ENCODE peak calls at places on chromosomes 12 and 14, in ten cellular contexts. E is tibial artery; O is heart right ventricle; V is upper lobe of right lung; C is PC-3; Y is small intestine; N is aorta; F is cardiac muscle cell; H is breast epithelium; S is CD8-positive, alpha-beta T cell. Z is an unnamed sample. For H3K27me3, the result is how much of the 10 kb centered on the place peaks cover.

GRCh38 chr12:583251-583869 is 79.9 kb downstream of the NINJ2 start:
- DNase-seq in E (no peak), O (peak), V (no peak), C (no peak), Y (peak), N (no peak), F (no peak), H (no peak), S (no peak), Z (no peak)

GRCh38 chr12:78684419-78684818 is 180.2 kb upstream of the SYT1 start:
- DNase-seq in E (no peak), O (no peak), V (no peak), C (no peak), Y (no peak), N (no peak), F (no peak), H (no peak), S (no peak), Z (no peak)

GRCh38 chr12:53381739-53382630 is 2.0 kb downstream of the SP1 start:
- DNase-seq in E (peak), O (peak), V (peak), C (peak), Y (peak), N (peak), F (peak), H (peak), S (peak), Z (peak)

GRCh38 chr12:45587877-45588530 is 141.5 kb upstream of the ARID2 start:
- DNase-seq in E (no peak), O (peak), V (no peak), C (peak), Y (peak), N (no peak), F (no peak), H (no peak), S (no peak), Z (peak)

GRCh38 chr14:77730976-77731497 is 23.1 kb downstream of the SLIRP start:
- DNase-seq in E (no peak), O (no peak), V (no peak), C (no peak), Y (no peak), N (no peak), F (no peak), H (no peak), S (no peak), Z (no peak)

GRCh38 chr14:64812412-64812811 is 67.3 kb downstream of the SPTB start:
- DNase-seq in E (no peak), O (no peak), V (peak), C (no peak), Y (peak), N (no peak), F (no peak), H (peak), S (peak), Z (peak)

GRCh38 chr14:53549956-53550355 is 396.8 kb upstream of the DDHD1 start:
- DNase-seq in E (no peak), O (no peak), V (no peak), C (no peak), Y (no peak), N (no peak), F (no peak), H (no peak), S (no peak), Z (no peak)

GRCh38 chr12:81888961-81889360 is 129.8 kb upstream of the PPFIA2 start:
- DNase-seq in E (no peak), O (no peak), V (no peak), C (no peak), Y (no peak), N (no peak), F (no peak), H (no peak), S (no peak), Z (no peak)

GRCh38 chr12:84676787-84677186 is 235.8 kb downstream of the SLC6A15 start:
- DNase-seq in E (no peak), O (no peak), V (no peak), C (peak), Y (no peak), N (no peak), F (no peak), H (no peak), S (no peak), Z (no peak)

GRCh38 chr14:91367173-91368171 is 50.1 kb downstream of the CCDC88C start:
- DNase-seq in E (no peak), O (peak), V (peak), C (peak), Y (no peak), N (no peak), F (peak), H (peak), S (peak), Z (peak)

GRCh38 chr12:57190037-57190436 is 26.6 kb upstream of the NXPH4 start:
- DNase-seq in E (no peak), O (peak), V (no peak), C (no peak), Y (no peak), N (no peak), F (peak), H (no peak), S (no peak), Z (no peak)

GRCh38 chr12:15540469-15540872 is 218.2 kb downstream of the PTPRO start:
- DNase-seq in E (no peak), O (no peak), V (no peak), C (no peak), Y (no peak), N (no peak), F (peak), H (no peak), S (no peak), Z (no peak)

GRCh38 chr12:8829128-8829524 is 6.7 kb downstream of the A2ML1 start:
- DNase-seq in E (no peak), O (no peak), V (no peak), C (peak), Y (no peak), N (no peak), F (no peak), H (no peak), S (no peak), Z (no peak)

GRCh38 chr12:8828514-8829127 is 6.2 kb downstream of the A2ML1 start:
- DNase-seq in E (no peak), O (no peak), V (no peak), C (no peak), Y (no peak), N (no peak), F (no peak), H (no peak), S (no peak), Z (no peak)

GRCh38 chr12:8831116-8831515 is 8.7 kb downstream of the A2ML1 start:
- DNase-seq in E (no peak), O (no peak), V (no peak), C (no peak), Y (no peak), N (no peak), F (no peak), H (no peak), S (no peak), Z (no peak)

GRCh38 chr12:8829621-8830020 is 7.2 kb downstream of the A2ML1 start:
- DNase-seq in E (no peak), O (no peak), V (no peak), C (no peak), Y (peak), N (no peak), F (no peak), H (no peak), S (no peak), Z (no peak)

GRCh38 chr12:8827551-8828347 is 5.3 kb downstream of the A2ML1 start:
- DNase-seq in E (no peak), O (no peak), V (no peak), C (no peak), Y (no peak), N (no peak), F (no peak), H (peak), S (no peak), Z (no peak)
- H3K27me3 ChIP-seq in E (under half), O (under half), V (under half), C (under half), Y (under half), N (under half), F (under half), H (under half), S (under half), Z (under half)

DNA sequence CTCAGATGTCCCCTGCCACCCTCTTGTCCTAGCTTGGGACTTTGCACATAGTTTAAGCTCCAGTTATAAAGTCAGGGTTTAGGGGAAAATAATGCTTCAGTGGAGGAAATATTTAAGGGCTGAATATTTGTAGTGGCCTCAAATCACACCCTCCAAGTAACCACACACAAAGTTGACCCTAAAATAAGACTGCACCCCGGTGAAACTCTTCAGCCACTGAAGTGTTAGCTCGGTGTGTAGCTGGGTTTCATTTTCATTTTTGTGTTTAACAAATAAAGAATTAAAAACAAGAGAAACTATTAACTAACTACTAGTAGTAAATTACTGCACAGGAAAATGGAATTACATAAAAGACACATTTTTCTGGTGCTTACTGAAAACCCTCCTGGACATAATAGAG is 14.8 kb upstream of the BCL11B start:
- DNase-seq in E (no peak), O (no peak), V (no peak), C (no peak), Y (no peak), N (no peak), F (no peak), H (no peak), S (no peak), Z (no peak)
- H3K27ac ChIP-seq in E (no peak), O (no peak), V (no peak), C (no peak), Y (no peak), N (no peak), F (no peak), H (no peak), S (peak), Z (no peak)

DNA sequence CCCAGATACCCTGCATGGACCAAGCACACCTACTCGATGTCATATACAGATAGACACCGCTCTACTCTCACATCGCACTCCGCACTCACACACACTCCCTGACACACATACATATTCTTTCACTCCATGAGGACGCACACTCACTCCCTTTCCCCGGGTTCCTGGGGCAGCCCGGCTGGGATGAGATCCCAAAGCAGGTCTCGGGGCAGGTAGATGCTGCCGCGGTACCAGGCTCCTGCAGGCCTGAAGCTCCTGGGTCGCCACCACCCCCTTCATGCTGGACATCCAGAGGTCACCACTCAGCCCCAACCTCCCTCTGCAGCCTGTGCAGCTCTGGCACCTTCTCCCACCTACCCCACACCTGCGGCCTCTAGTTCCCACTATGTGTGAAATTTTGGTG is 2.3 kb downstream of the C1QL4 start:
- DNase-seq in E (no peak), O (no peak), V (peak), C (no peak), Y (no peak), N (no peak), F (no peak), H (no peak), S (no peak), Z (no peak)
- H3K27me3 ChIP-seq in E (under half), O (half or more), V (half or more), C (under half), Y (under half), N (under half), F (half or more), H (under half), S (under half), Z (under half)

GRCh38 chr12:122106891-122107660 is 28.5 kb downstream of the MLXIP start:
- DNase-seq in E (no peak), O (peak), V (peak), C (peak), Y (peak), N (no peak), F (peak), H (no peak), S (no peak), Z (peak)
- H3K27ac ChIP-seq in E (no peak), O (no peak), V (peak), C (peak), Y (no peak), N (no peak), F (no peak), H (peak), S (no peak), Z (peak)

GRCh38 chr12:66799548-66799947 is 120.7 kb upstream of the GRIP1 start:
- DNase-seq in E (no peak), O (no peak), V (no peak), C (no peak), Y (no peak), N (no peak), F (no peak), H (no peak), S (no peak), Z (no peak)

GRCh38 chr12:66803972-66804371 is 125.1 kb upstream of the GRIP1 start:
- DNase-seq in E (no peak), O (no peak), V (no peak), C (no peak), Y (no peak), N (no peak), F (peak), H (no peak), S (no peak), Z (no peak)

DNA sequence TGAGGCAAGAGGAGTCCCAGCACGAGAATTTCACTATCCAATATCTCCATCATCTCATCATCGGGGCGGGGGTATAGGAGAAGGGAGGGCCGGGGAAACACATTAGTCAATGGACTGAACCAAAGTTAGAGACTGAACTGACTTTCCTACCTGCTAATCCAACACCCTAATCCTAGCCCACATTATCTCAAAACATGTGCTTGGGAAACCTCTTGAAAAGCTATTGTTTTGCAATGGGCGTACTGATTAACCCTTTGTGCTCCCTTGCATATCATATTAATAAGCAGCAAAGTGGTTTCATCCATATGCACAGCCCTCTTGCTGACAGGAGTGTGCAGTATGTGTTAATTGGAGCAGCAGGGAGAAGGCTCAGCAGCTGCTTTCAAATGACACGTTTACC is 125.7 kb upstream of the GRIP1 start:
- DNase-seq in E (no peak), O (no peak), V (no peak), C (no peak), Y (no peak), N (no peak), F (no peak), H (no peak), S (no peak), Z (no peak)
- H3K27me3 ChIP-seq in E (under half), O (under half), V (under half), C (under half), Y (under half), N (under half), F (under half), H (under half), S (under half), Z (under half)

GRCh38 chr12:104958946-104959841 is 1.1 kb upstream of the SLC41A2 start:
- DNase-seq in E (no peak), O (no peak), V (no peak), C (peak), Y (peak), N (no peak), F (peak), H (no peak), S (no peak), Z (peak)
- H3K27ac ChIP-seq in E (peak), O (no peak), V (peak), C (peak), Y (peak), N (peak), F (no peak), H (peak), S (no peak), Z (peak)

GRCh38 chr12:107840186-107840585 is 65.7 kb downstream of the ASCL4 start:
- DNase-seq in E (no peak), O (no peak), V (no peak), C (no peak), Y (no peak), N (no peak), F (no peak), H (no peak), S (no peak), Z (no peak)
- H3K27me3 ChIP-seq in E (under half), O (half or more), V (under half), C (half or more), Y (under half), N (under half), F (half or more), H (under half), S (under half), Z (under half)

GRCh38 chr12:113647048-113647447 is 175.4 kb upstream of the LHX5 start:
- DNase-seq in E (no peak), O (no peak), V (no peak), C (no peak), Y (no peak), N (no peak), F (no peak), H (no peak), S (no peak), Z (no peak)

GRCh38 chr12:113645183-113645582 is 173.5 kb upstream of the LHX5 start:
- DNase-seq in E (no peak), O (no peak), V (no peak), C (no peak), Y (no peak), N (no peak), F (no peak), H (no peak), S (no peak), Z (no peak)

GRCh38 chr12:113651662-113652061 is 180.0 kb upstream of the LHX5 start:
- DNase-seq in E (no peak), O (no peak), V (no peak), C (no peak), Y (no peak), N (no peak), F (no peak), H (no peak), S (no peak), Z (no peak)

GRCh38 chr12:113650476-113650875 is 178.8 kb upstream of the LHX5 start:
- DNase-seq in E (no peak), O (no peak), V (no peak), C (peak), Y (no peak), N (no peak), F (no peak), H (no peak), S (no peak), Z (no peak)

DNA sequence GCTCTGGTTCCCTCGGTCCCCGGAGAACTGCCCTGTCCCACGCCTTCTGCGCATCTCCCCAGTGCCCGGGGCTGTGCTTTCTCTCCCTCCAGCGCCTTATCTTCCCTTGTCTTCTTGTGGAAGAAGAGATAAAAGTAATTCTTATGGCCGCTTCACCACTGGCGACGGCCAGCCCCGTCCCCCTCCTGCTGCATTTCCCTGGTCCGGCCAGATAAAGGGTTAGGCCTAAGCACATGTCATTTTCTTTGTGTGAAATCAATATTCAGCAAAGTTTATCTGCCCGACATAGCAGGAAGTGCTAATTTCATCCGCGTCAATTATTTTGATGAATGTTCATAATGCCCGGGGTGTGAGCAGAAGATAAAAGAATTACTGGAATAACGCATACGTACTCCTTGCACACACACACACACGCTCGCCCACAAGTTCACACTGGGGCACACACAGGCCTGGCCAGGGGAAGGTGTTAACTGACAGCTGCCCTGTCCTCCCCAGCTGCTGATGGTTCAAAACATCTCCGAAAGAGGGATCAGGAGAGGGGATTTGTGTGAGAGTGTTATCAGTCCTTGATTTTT is 177.7 kb upstream of the LHX5 start:
- DNase-seq in E (no peak), O (no peak), V (no peak), C (no peak), Y (no peak), N (no peak), F (no peak), H (no peak), S (no peak), Z (no peak)
- H3K27ac ChIP-seq in E (no peak), O (no peak), V (no peak), C (no peak), Y (no peak), N (no peak), F (no peak), H (no peak), S (no peak), Z (no peak)

Z was measured in body of pancreas.